ENCODE peak calls at places on chromosomes 3 and 15, in six cellular contexts. F is body of pancreas, A is cardiac fibroblast, D is BJ, B is thoracic aorta, C is lung. V is an unnamed sample.

GRCh38 chr3:33075996-33076395 is 20.9 kb downstream of the GLB1 start:
- DNase-seq in A (peak), D (no peak), F (no peak), C (no peak), B (no peak), V (no peak)

GRCh38 chr15:77864211-77865105 is 213.1 kb downstream of the TBC1D2B start:
- DNase-seq in C (no peak), F (no peak), B (no peak), A (no peak), D (no peak), V (no peak)

GRCh38 chr3:20773320-20773984 is 587.4 kb upstream of the SGO1 start:
- DNase-seq in F (no peak), B (no peak), A (no peak), C (no peak), D (no peak), V (no peak)

GRCh38 chr3:187288176-187288893 is 3.2 kb downstream of the MASP1 start:
- DNase-seq in D (no peak), A (no peak), F (no peak), C (peak), B (no peak), V (no peak)

GRCh38 chr3:159766563-159767185 is 222.0 kb upstream of the IL12A start:
- DNase-seq in C (no peak), B (no peak), A (peak), F (no peak), D (no peak), V (no peak)

GRCh38 chr3:71916747-71917369 is 131.9 kb upstream of the PROK2 start:
- DNase-seq in D (no peak), B (no peak), F (no peak), A (peak), C (no peak), V (no peak)

GRCh38 chr3:195110647-195111321 is 160.2 kb downstream of the XXYLT1 start:
- DNase-seq in B (no peak), D (peak), A (peak), F (peak), C (no peak), V (no peak)

GRCh38 chr3:138127636-138128365 is 4.4 kb downstream of the A4GNT start:
- DNase-seq in D (no peak), F (no peak), C (no peak), B (no peak), A (peak), V (no peak)

GRCh38 chr3:16739416-16740091 is 134.3 kb upstream of the DAZL start:
- DNase-seq in F (no peak), C (no peak), B (no peak), A (peak), D (no peak), V (no peak)

GRCh38 chr3:167811071-167811470 is 75.5 kb downstream of the SERPINI1 start:
- DNase-seq in C (no peak), A (no peak), B (no peak), D (no peak), F (no peak), V (no peak)

GRCh38 chr3:48398701-48399386 is 26.8 kb downstream of the FBXW12 start:
- DNase-seq in F (no peak), A (no peak), B (no peak), C (peak), D (no peak), V (no peak)

GRCh38 chr15:38038659-38039442 is 104.4 kb downstream of the TMCO5A start:
- DNase-seq in A (peak), D (peak), F (no peak), C (no peak), B (no peak), V (peak)

GRCh38 chr3:187456268-187456667 is 88.1 kb downstream of the RTP4 start:
- DNase-seq in D (no peak), B (peak), A (peak), C (no peak), F (peak), V (peak)

GRCh38 chr3:16072420-16073110 is 101.9 kb upstream of the GALNT15 start:
- DNase-seq in D (no peak), B (no peak), A (peak), C (no peak), F (no peak), V (no peak)

GRCh38 chr3:8536106-8537052 is 34.8 kb downstream of the LMCD1 start:
- DNase-seq in C (no peak), A (peak), D (no peak), F (no peak), B (no peak), V (peak)

GRCh38 chr3:110741891-110742290 is 329.7 kb upstream of the NECTIN3 start:
- DNase-seq in B (no peak), F (no peak), A (no peak), D (no peak), C (no peak), V (no peak)

GRCh38 chr3:25783661-25784512 is 644 bp upstream of the NGLY1 start:
- DNase-seq in F (no peak), C (peak), A (peak), D (no peak), B (peak), V (no peak)

GRCh38 chr3:29064085-29064484 is 216.8 kb upstream of the RBMS3 start:
- DNase-seq in C (no peak), B (no peak), A (no peak), D (peak), F (no peak), V (peak)

GRCh38 chr15:60760646-60761504 is 281.9 kb upstream of the ICE2 start:
- DNase-seq in D (no peak), B (no peak), F (no peak), A (peak), C (no peak), V (no peak)

GRCh38 chr15:95302206-95302605 is 1028.3 kb upstream of the NR2F2 start:
- DNase-seq in A (peak), F (no peak), C (no peak), D (no peak), B (no peak), V (no peak)

DNA sequence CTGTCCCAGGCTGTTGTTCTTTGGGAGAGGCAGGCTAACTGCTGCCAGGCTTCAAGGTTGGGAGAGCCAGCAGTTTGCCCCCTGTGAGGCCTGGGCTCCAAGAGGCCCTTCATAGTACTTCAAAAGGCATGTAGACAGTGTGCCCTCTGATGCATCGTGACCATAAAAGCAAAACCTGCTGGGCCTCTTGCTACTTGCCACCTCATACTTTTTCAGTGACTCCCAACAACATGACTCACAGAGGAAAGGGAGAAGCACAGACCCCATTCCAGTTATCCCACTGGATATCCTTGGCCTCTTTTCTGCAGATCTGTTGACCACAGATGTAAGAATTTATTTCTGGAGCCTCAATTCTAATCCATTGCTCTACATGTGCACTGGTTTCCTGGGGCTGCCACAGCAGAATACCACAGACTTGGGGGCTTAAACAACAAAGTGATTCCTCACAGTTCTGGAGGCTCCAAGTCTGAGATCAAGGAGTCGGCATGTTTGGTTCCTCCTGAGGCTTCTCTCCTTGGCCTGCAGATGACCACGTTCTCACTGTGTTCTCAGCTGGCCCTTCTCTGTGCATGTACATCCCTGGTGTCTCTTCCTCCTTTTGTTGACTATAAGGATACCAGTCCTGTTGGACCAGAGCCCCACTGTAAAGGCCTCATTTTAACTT is 8.9 kb upstream of the NSMCE3 start:
- DNase-seq in B (no peak), A (peak), D (peak), F (no peak), C (no peak), V (peak)
- TF ChIP-seq CTCF in B (no peak), A (no peak), D (no peak), F (no peak), C (no peak), V (no peak)

DNA sequence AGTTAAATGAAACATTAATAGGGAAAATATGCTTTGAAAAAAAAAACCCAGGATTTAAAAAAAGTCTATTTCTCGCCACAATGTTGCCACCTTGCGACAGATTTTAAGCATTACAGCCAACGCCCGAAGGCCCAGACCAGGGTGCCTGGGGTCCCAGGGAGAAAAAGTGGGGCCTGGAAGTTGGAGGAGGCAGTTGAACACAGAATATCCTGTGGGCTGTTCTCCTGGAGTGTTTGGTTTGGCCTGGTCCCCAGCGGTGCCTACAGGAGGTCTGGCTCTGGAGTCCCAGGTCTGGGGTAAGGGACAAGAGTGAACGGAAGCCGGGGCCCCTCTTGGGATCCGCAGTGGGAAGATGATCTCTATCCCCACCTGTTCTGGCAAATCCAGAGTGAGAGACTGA is 3.4 kb downstream of the RNU6-1 start:
- DNase-seq in D (no peak), B (no peak), F (peak), A (peak), C (no peak), V (no peak)
- H3K4me3 ChIP-seq in D (no peak), B (peak), F (no peak), A (peak), C (no peak), V (peak)

GRCh38 chr3:180600473-180600872 is 1.5 kb upstream of the TTC14 start:
- DNase-seq in C (no peak), B (no peak), F (no peak), A (no peak), D (no peak), V (no peak)

GRCh38 chr3:180601688-180602666 is at the start of gene TTC14:
- DNase-seq in B (peak), F (peak), A (peak), C (peak), D (peak), V (peak)
- TF ChIP-seq CTCF in B (no peak), F (peak), A (no peak), C (no peak), D (peak), V (no peak)

GRCh38 chr3:73602171-73602570 is 22.6 kb downstream of the PDZRN3 start:
- DNase-seq in F (no peak), C (no peak), A (peak), B (no peak), D (peak), V (peak)
- H3K4me3 ChIP-seq in F (no peak), C (no peak), A (no peak), B (no peak), D (no peak), V (no peak)

GRCh38 chr3:105868745-105869530 is at the start of gene CBLB:
- DNase-seq in D (peak), B (peak), F (peak), C (peak), A (peak), V (peak)
- TF ChIP-seq CTCF in D (no peak), B (no peak), F (no peak), C (no peak), A (no peak), V (no peak)

GRCh38 chr3:156174229-156174847 is 54.0 kb downstream of the KCNAB1 start:
- DNase-seq in C (no peak), B (no peak), D (no peak), A (peak), F (no peak), V (no peak)
- H3K4me3 ChIP-seq in C (no peak), B (no peak), D (no peak), A (no peak), F (no peak), V (no peak)

GRCh38 chr15:63166219-63166618 is 8.9 kb upstream of the RPS27L start:
- DNase-seq in F (no peak), C (no peak), A (peak), B (no peak), D (no peak), V (no peak)
- TF ChIP-seq CTCF in F (no peak), C (no peak), A (peak), B (no peak), D (no peak), V (no peak)

GRCh38 chr3:52684184-52684583 is 1.5 kb downstream of the PBRM1 start:
- DNase-seq in B (no peak), C (no peak), F (no peak), D (no peak), A (no peak), V (no peak)
- H3K4me3 ChIP-seq in B (no peak), C (no peak), F (no peak), D (no peak), A (no peak), V (no peak)

GRCh38 chr15:65077981-65078352 is 1.4 kb downstream of the KBTBD13 start:
- DNase-seq in A (peak), D (no peak), C (peak), B (no peak), F (peak), V (no peak)
- TF ChIP-seq CTCF in A (peak), D (peak), C (peak), B (peak), F (peak), V (peak)

V was measured in astrocyte of the cerebellum.